ENCODE peak calls at places on chromosomes 5 and 9, in nine cellular contexts. One of them, this sample, is unnamed.

GRCh38 chr9:4297151-4297794 is 2.6 kb downstream of the GLIS3 start:
- DNase-seq in naive thymus-derived CD8-positive, alpha-beta T cell: no peak
- DNase-seq in naive thymus-derived CD4-positive, alpha-beta T cell: peak; percentile 29
- DNase-seq in AG08395: peak; percentile 68
- DNase-seq in astrocyte: peak; percentile 87
- DNase-seq in fibroblast of the conjunctiva: peak; percentile 82
- DNase-seq in activated T-cell treated with anti-CD3 and anti-CD28 coated beads for 1 hour: peak; percentile 9
- DNase-seq in HT1080: peak; percentile 90
- DNase-seq in tibial nerve: peak; percentile 62
- DNase-seq in this sample: peak; percentile 89

GRCh38 chr5:132608107-132608506 is 49.9 kb upstream of the IL13 start:
- DNase-seq in tibial nerve: no peak
- DNase-seq in astrocyte: no peak
- DNase-seq in AG08395: no peak
- DNase-seq in activated T-cell treated with anti-CD3 and anti-CD28 coated beads for 1 hour: no peak
- DNase-seq in fibroblast of the conjunctiva: no peak
- DNase-seq in naive thymus-derived CD4-positive, alpha-beta T cell: no peak
- DNase-seq in HT1080: no peak
- DNase-seq in naive thymus-derived CD8-positive, alpha-beta T cell: no peak
- DNase-seq in this sample: no peak

GRCh38 chr5:141845371-141845821 is 32.8 kb downstream of the PCDH1 start:
- DNase-seq in fibroblast of the conjunctiva: no peak
- DNase-seq in naive thymus-derived CD4-positive, alpha-beta T cell: no peak
- DNase-seq in activated T-cell treated with anti-CD3 and anti-CD28 coated beads for 1 hour: no peak
- DNase-seq in AG08395: no peak
- DNase-seq in HT1080: no peak
- DNase-seq in astrocyte: no peak
- DNase-seq in tibial nerve: no peak
- DNase-seq in naive thymus-derived CD8-positive, alpha-beta T cell: no peak
- DNase-seq in this sample: no peak

GRCh38 chr9:123616707-123617106 is 260.7 kb downstream of the CRB2 start:
- DNase-seq in AG08395: no peak
- DNase-seq in naive thymus-derived CD8-positive, alpha-beta T cell: no peak
- DNase-seq in activated T-cell treated with anti-CD3 and anti-CD28 coated beads for 1 hour: no peak
- DNase-seq in HT1080: no peak
- DNase-seq in tibial nerve: no peak
- DNase-seq in astrocyte: no peak
- DNase-seq in naive thymus-derived CD4-positive, alpha-beta T cell: no peak
- DNase-seq in fibroblast of the conjunctiva: no peak
- DNase-seq in this sample: no peak

GRCh38 chr5:15968994-15969393 is 210.6 kb downstream of the MARCHF11 start:
- DNase-seq in astrocyte: no peak
- DNase-seq in naive thymus-derived CD8-positive, alpha-beta T cell: no peak
- DNase-seq in tibial nerve: no peak
- DNase-seq in naive thymus-derived CD4-positive, alpha-beta T cell: no peak
- DNase-seq in AG08395: no peak
- DNase-seq in fibroblast of the conjunctiva: no peak
- DNase-seq in HT1080: peak; percentile 63
- DNase-seq in activated T-cell treated with anti-CD3 and anti-CD28 coated beads for 1 hour: no peak
- DNase-seq in this sample: peak; percentile 5

GRCh38 chr5:169641253-169641652 is 4.2 kb downstream of the DOCK2 start:
- DNase-seq in naive thymus-derived CD4-positive, alpha-beta T cell: no peak
- DNase-seq in naive thymus-derived CD8-positive, alpha-beta T cell: no peak
- DNase-seq in fibroblast of the conjunctiva: no peak
- DNase-seq in HT1080: no peak
- DNase-seq in astrocyte: peak; percentile 12
- DNase-seq in activated T-cell treated with anti-CD3 and anti-CD28 coated beads for 1 hour: no peak
- DNase-seq in tibial nerve: no peak
- DNase-seq in AG08395: peak; percentile 68
- DNase-seq in this sample: no peak

GRCh38 chr9:134765785-134766184 is 114.8 kb upstream of the FCN2 start:
- DNase-seq in activated T-cell treated with anti-CD3 and anti-CD28 coated beads for 1 hour: no peak
- DNase-seq in HT1080: no peak
- DNase-seq in naive thymus-derived CD8-positive, alpha-beta T cell: no peak
- DNase-seq in astrocyte: no peak
- DNase-seq in fibroblast of the conjunctiva: no peak
- DNase-seq in AG08395: no peak
- DNase-seq in tibial nerve: no peak
- DNase-seq in naive thymus-derived CD4-positive, alpha-beta T cell: no peak
- DNase-seq in this sample: no peak

GRCh38 chr9:27276182-27277030 is 20.5 kb downstream of the EQTN start:
- DNase-seq in HT1080: peak; percentile 54
- DNase-seq in naive thymus-derived CD4-positive, alpha-beta T cell: peak; percentile 51
- DNase-seq in fibroblast of the conjunctiva: peak; percentile 35
- DNase-seq in activated T-cell treated with anti-CD3 and anti-CD28 coated beads for 1 hour: no peak
- DNase-seq in tibial nerve: no peak
- DNase-seq in AG08395: peak; percentile 56
- DNase-seq in astrocyte: peak; percentile 32
- DNase-seq in naive thymus-derived CD8-positive, alpha-beta T cell: no peak
- DNase-seq in this sample: peak; percentile 74

GRCh38 chr5:141958113-141958512 is at the start of gene PCDH12:
- DNase-seq in tibial nerve: no peak
- DNase-seq in naive thymus-derived CD8-positive, alpha-beta T cell: no peak
- DNase-seq in fibroblast of the conjunctiva: no peak
- DNase-seq in AG08395: peak; percentile 27
- DNase-seq in naive thymus-derived CD4-positive, alpha-beta T cell: no peak
- DNase-seq in HT1080: peak; percentile 56
- DNase-seq in activated T-cell treated with anti-CD3 and anti-CD28 coated beads for 1 hour: no peak
- DNase-seq in astrocyte: no peak
- DNase-seq in this sample: peak; percentile 81

GRCh38 chr5:133959643-133960042 is 8.8 kb downstream of the C5orf15 start:
- DNase-seq in fibroblast of the conjunctiva: no peak
- DNase-seq in HT1080: no peak
- DNase-seq in AG08395: no peak
- DNase-seq in astrocyte: no peak
- DNase-seq in activated T-cell treated with anti-CD3 and anti-CD28 coated beads for 1 hour: no peak
- DNase-seq in naive thymus-derived CD4-positive, alpha-beta T cell: no peak
- DNase-seq in tibial nerve: no peak
- DNase-seq in naive thymus-derived CD8-positive, alpha-beta T cell: no peak
- DNase-seq in this sample: no peak

GRCh38 chr5:51386916-51387853 is 3.9 kb downstream of the ISL1 start:
- DNase-seq in tibial nerve: no peak
- DNase-seq in fibroblast of the conjunctiva: no peak
- DNase-seq in AG08395: no peak
- DNase-seq in astrocyte: no peak
- DNase-seq in naive thymus-derived CD4-positive, alpha-beta T cell: no peak
- DNase-seq in HT1080: no peak
- DNase-seq in naive thymus-derived CD8-positive, alpha-beta T cell: no peak
- DNase-seq in activated T-cell treated with anti-CD3 and anti-CD28 coated beads for 1 hour: no peak
- DNase-seq in this sample: no peak

GRCh38 chr5:118996098-118996497 is 7.8 kb upstream of the DTWD2 start:
- DNase-seq in naive thymus-derived CD4-positive, alpha-beta T cell: no peak
- DNase-seq in activated T-cell treated with anti-CD3 and anti-CD28 coated beads for 1 hour: no peak
- DNase-seq in tibial nerve: no peak
- DNase-seq in fibroblast of the conjunctiva: no peak
- DNase-seq in naive thymus-derived CD8-positive, alpha-beta T cell: no peak
- DNase-seq in HT1080: no peak
- DNase-seq in astrocyte: no peak
- DNase-seq in AG08395: no peak
- DNase-seq in this sample: no peak

GRCh38 chr9:6415266-6415665 is 2.3 kb downstream of the UHRF2 start:
- DNase-seq in astrocyte: no peak
- DNase-seq in tibial nerve: no peak
- DNase-seq in naive thymus-derived CD4-positive, alpha-beta T cell: no peak
- DNase-seq in activated T-cell treated with anti-CD3 and anti-CD28 coated beads for 1 hour: no peak
- DNase-seq in fibroblast of the conjunctiva: no peak
- DNase-seq in AG08395: no peak
- DNase-seq in naive thymus-derived CD8-positive, alpha-beta T cell: no peak
- DNase-seq in HT1080: peak; percentile 27
- DNase-seq in this sample: no peak

GRCh38 chr9:94624621-94625020 is 14.7 kb downstream of the FBP1 start:
- DNase-seq in astrocyte: no peak
- DNase-seq in naive thymus-derived CD8-positive, alpha-beta T cell: no peak
- DNase-seq in tibial nerve: no peak
- DNase-seq in activated T-cell treated with anti-CD3 and anti-CD28 coated beads for 1 hour: no peak
- DNase-seq in HT1080: no peak
- DNase-seq in naive thymus-derived CD4-positive, alpha-beta T cell: no peak
- DNase-seq in AG08395: no peak
- DNase-seq in fibroblast of the conjunctiva: no peak
- DNase-seq in this sample: no peak

GRCh38 chr5:174532453-174533126 is 191.8 kb upstream of the MSX2 start:
- DNase-seq in AG08395: peak; percentile 92
- DNase-seq in astrocyte: peak; percentile 96
- DNase-seq in fibroblast of the conjunctiva: peak; percentile 89
- DNase-seq in naive thymus-derived CD4-positive, alpha-beta T cell: no peak
- DNase-seq in tibial nerve: peak; percentile 23
- DNase-seq in naive thymus-derived CD8-positive, alpha-beta T cell: no peak
- DNase-seq in activated T-cell treated with anti-CD3 and anti-CD28 coated beads for 1 hour: no peak
- DNase-seq in HT1080: peak; percentile 94
- DNase-seq in this sample: peak; percentile 95

GRCh38 chr9:81871695-81872094 is 56.5 kb upstream of the SPATA31D4 start:
- DNase-seq in naive thymus-derived CD8-positive, alpha-beta T cell: no peak
- DNase-seq in fibroblast of the conjunctiva: no peak
- DNase-seq in tibial nerve: no peak
- DNase-seq in astrocyte: peak; percentile 79
- DNase-seq in HT1080: peak; percentile 81
- DNase-seq in naive thymus-derived CD4-positive, alpha-beta T cell: no peak
- DNase-seq in AG08395: peak; percentile 79
- DNase-seq in activated T-cell treated with anti-CD3 and anti-CD28 coated beads for 1 hour: no peak
- DNase-seq in this sample: peak; percentile 48

GRCh38 chr5:150457112-150457511 is 7.6 kb upstream of the RPS14 start:
- DNase-seq in fibroblast of the conjunctiva: no peak
- DNase-seq in activated T-cell treated with anti-CD3 and anti-CD28 coated beads for 1 hour: no peak
- DNase-seq in astrocyte: no peak
- DNase-seq in naive thymus-derived CD4-positive, alpha-beta T cell: no peak
- DNase-seq in HT1080: no peak
- DNase-seq in tibial nerve: no peak
- DNase-seq in AG08395: no peak
- DNase-seq in naive thymus-derived CD8-positive, alpha-beta T cell: no peak
- DNase-seq in this sample: no peak

GRCh38 chr5:140633081-140633471 is at the start of gene CD14:
- DNase-seq in tibial nerve: no peak
- DNase-seq in astrocyte: no peak
- DNase-seq in fibroblast of the conjunctiva: no peak
- DNase-seq in naive thymus-derived CD4-positive, alpha-beta T cell: no peak
- DNase-seq in HT1080: peak; percentile 44
- DNase-seq in AG08395: peak; percentile 73
- DNase-seq in activated T-cell treated with anti-CD3 and anti-CD28 coated beads for 1 hour: no peak
- DNase-seq in naive thymus-derived CD8-positive, alpha-beta T cell: no peak
- DNase-seq in this sample: peak; percentile 46

GRCh38 chr5:154179846-154180710 is 10.5 kb upstream of the GALNT10 start:
- DNase-seq in astrocyte: no peak
- DNase-seq in AG08395: peak; percentile 76
- DNase-seq in tibial nerve: no peak
- DNase-seq in activated T-cell treated with anti-CD3 and anti-CD28 coated beads for 1 hour: no peak
- DNase-seq in naive thymus-derived CD8-positive, alpha-beta T cell: no peak
- DNase-seq in naive thymus-derived CD4-positive, alpha-beta T cell: peak; percentile 42
- DNase-seq in fibroblast of the conjunctiva: peak; percentile 45
- DNase-seq in HT1080: peak; percentile 60
- DNase-seq in this sample: peak; percentile 81

GRCh38 chr9:36488322-36488838 is 84.3 kb upstream of the MELK start:
- DNase-seq in fibroblast of the conjunctiva: no peak
- DNase-seq in HT1080: no peak
- DNase-seq in tibial nerve: no peak
- DNase-seq in naive thymus-derived CD4-positive, alpha-beta T cell: no peak
- DNase-seq in AG08395: no peak
- DNase-seq in astrocyte: no peak
- DNase-seq in activated T-cell treated with anti-CD3 and anti-CD28 coated beads for 1 hour: no peak
- DNase-seq in naive thymus-derived CD8-positive, alpha-beta T cell: no peak
- DNase-seq in this sample: no peak

GRCh38 chr5:73387630-73388370 is 60.8 kb downstream of the FOXD1 start:
- DNase-seq in tibial nerve: no peak
- DNase-seq in activated T-cell treated with anti-CD3 and anti-CD28 coated beads for 1 hour: no peak
- DNase-seq in AG08395: no peak
- DNase-seq in HT1080: peak; percentile 75
- DNase-seq in naive thymus-derived CD8-positive, alpha-beta T cell: peak; percentile 26
- DNase-seq in naive thymus-derived CD4-positive, alpha-beta T cell: peak; percentile 71
- DNase-seq in astrocyte: peak; percentile 72
- DNase-seq in fibroblast of the conjunctiva: no peak
- DNase-seq in this sample: peak; percentile 46

GRCh38 chr9:110141118-110141797 is 66.7 kb downstream of the C9orf152 start:
- DNase-seq in astrocyte: peak; percentile 99
- DNase-seq in HT1080: peak; percentile 82
- DNase-seq in activated T-cell treated with anti-CD3 and anti-CD28 coated beads for 1 hour: no peak
- DNase-seq in AG08395: peak; percentile 95
- DNase-seq in fibroblast of the conjunctiva: peak; percentile 55
- DNase-seq in tibial nerve: peak; percentile 59
- DNase-seq in naive thymus-derived CD4-positive, alpha-beta T cell: no peak
- DNase-seq in naive thymus-derived CD8-positive, alpha-beta T cell: no peak
- DNase-seq in this sample: peak; percentile 93

GRCh38 chr9:4009006-4009511 is 290.8 kb downstream of the GLIS3 start:
- DNase-seq in AG08395: no peak
- DNase-seq in naive thymus-derived CD4-positive, alpha-beta T cell: no peak
- DNase-seq in fibroblast of the conjunctiva: no peak
- DNase-seq in naive thymus-derived CD8-positive, alpha-beta T cell: no peak
- DNase-seq in activated T-cell treated with anti-CD3 and anti-CD28 coated beads for 1 hour: no peak
- DNase-seq in astrocyte: peak; percentile 74
- DNase-seq in HT1080: no peak
- DNase-seq in tibial nerve: no peak
- DNase-seq in this sample: no peak

GRCh38 chr9:116313638-116314037 is 160.0 kb downstream of the PAPPA start:
- DNase-seq in astrocyte: no peak
- DNase-seq in fibroblast of the conjunctiva: no peak
- DNase-seq in naive thymus-derived CD8-positive, alpha-beta T cell: no peak
- DNase-seq in tibial nerve: no peak
- DNase-seq in activated T-cell treated with anti-CD3 and anti-CD28 coated beads for 1 hour: no peak
- DNase-seq in HT1080: peak; percentile 4
- DNase-seq in AG08395: no peak
- DNase-seq in naive thymus-derived CD4-positive, alpha-beta T cell: no peak
- DNase-seq in this sample: peak; percentile 31

GRCh38 chr5:134553816-134554215 is 28.3 kb downstream of the JADE2 start:
- DNase-seq in naive thymus-derived CD4-positive, alpha-beta T cell: no peak
- DNase-seq in fibroblast of the conjunctiva: peak; percentile 36
- DNase-seq in HT1080: no peak
- DNase-seq in activated T-cell treated with anti-CD3 and anti-CD28 coated beads for 1 hour: no peak
- DNase-seq in tibial nerve: no peak
- DNase-seq in astrocyte: no peak
- DNase-seq in AG08395: no peak
- DNase-seq in naive thymus-derived CD8-positive, alpha-beta T cell: no peak
- DNase-seq in this sample: no peak

GRCh38 chr5:52356311-52356918 is 431.3 kb upstream of the ITGA1 start:
- DNase-seq in naive thymus-derived CD8-positive, alpha-beta T cell: no peak
- DNase-seq in tibial nerve: no peak
- DNase-seq in HT1080: no peak
- DNase-seq in naive thymus-derived CD4-positive, alpha-beta T cell: no peak
- DNase-seq in fibroblast of the conjunctiva: no peak
- DNase-seq in astrocyte: no peak
- DNase-seq in AG08395: no peak
- DNase-seq in activated T-cell treated with anti-CD3 and anti-CD28 coated beads for 1 hour: no peak
- DNase-seq in this sample: peak; percentile 28

GRCh38 chr5:98468188-98468869 is 305.1 kb upstream of the RGMB start:
- DNase-seq in activated T-cell treated with anti-CD3 and anti-CD28 coated beads for 1 hour: no peak
- DNase-seq in astrocyte: peak; percentile 92
- DNase-seq in fibroblast of the conjunctiva: peak; percentile 81
- DNase-seq in HT1080: peak; percentile 78
- DNase-seq in tibial nerve: no peak
- DNase-seq in AG08395: peak; percentile 52
- DNase-seq in naive thymus-derived CD4-positive, alpha-beta T cell: no peak
- DNase-seq in naive thymus-derived CD8-positive, alpha-beta T cell: no peak
- DNase-seq in this sample: peak; percentile 68

GRCh38 chr5:100706796-100707195 is 171.6 kb downstream of the FAM174A start:
- DNase-seq in HT1080: no peak
- DNase-seq in tibial nerve: no peak
- DNase-seq in astrocyte: no peak
- DNase-seq in fibroblast of the conjunctiva: no peak
- DNase-seq in AG08395: peak; percentile 2
- DNase-seq in naive thymus-derived CD4-positive, alpha-beta T cell: no peak
- DNase-seq in naive thymus-derived CD8-positive, alpha-beta T cell: no peak
- DNase-seq in activated T-cell treated with anti-CD3 and anti-CD28 coated beads for 1 hour: no peak
- DNase-seq in this sample: peak; percentile 80

GRCh38 chr5:72270037-72270436 is 50.0 kb downstream of the MRPS27 start:
- DNase-seq in AG08395: no peak
- DNase-seq in naive thymus-derived CD4-positive, alpha-beta T cell: no peak
- DNase-seq in activated T-cell treated with anti-CD3 and anti-CD28 coated beads for 1 hour: no peak
- DNase-seq in fibroblast of the conjunctiva: no peak
- DNase-seq in naive thymus-derived CD8-positive, alpha-beta T cell: no peak
- DNase-seq in tibial nerve: no peak
- DNase-seq in astrocyte: no peak
- DNase-seq in HT1080: no peak
- DNase-seq in this sample: no peak

GRCh38 chr5:168269950-168270349 is 21.5 kb upstream of the WWC1 start:
- DNase-seq in activated T-cell treated with anti-CD3 and anti-CD28 coated beads for 1 hour: no peak
- DNase-seq in HT1080: peak; percentile 30
- DNase-seq in fibroblast of the conjunctiva: no peak
- DNase-seq in naive thymus-derived CD8-positive, alpha-beta T cell: no peak
- DNase-seq in tibial nerve: no peak
- DNase-seq in AG08395: no peak
- DNase-seq in astrocyte: no peak
- DNase-seq in naive thymus-derived CD4-positive, alpha-beta T cell: no peak
- DNase-seq in this sample: no peak

GRCh38 chr5:139817970-139818369 is 22.4 kb downstream of the PSD2 start:
- DNase-seq in HT1080: no peak
- DNase-seq in fibroblast of the conjunctiva: no peak
- DNase-seq in naive thymus-derived CD8-positive, alpha-beta T cell: no peak
- DNase-seq in activated T-cell treated with anti-CD3 and anti-CD28 coated beads for 1 hour: no peak
- DNase-seq in astrocyte: no peak
- DNase-seq in AG08395: no peak
- DNase-seq in tibial nerve: no peak
- DNase-seq in naive thymus-derived CD4-positive, alpha-beta T cell: no peak
- DNase-seq in this sample: no peak

This sample was measured in cardiac fibroblast.